ENCODE peak calls at places on chromosomes 16 and 17, in six cellular contexts. N, Q, C, B, E and R are unnamed samples.

GRCh38 chr16:48833461-48833860 is 223.5 kb upstream of the N4BP1 start:
- DNase-seq in E (no peak), Q (no peak), C (no peak), N (no peak), B (no peak), R (no peak)

GRCh38 chr16:88815901-88816589 is 4.3 kb upstream of the APRT start:
- DNase-seq in N (no peak), C (no peak), Q (peak), B (no peak), E (peak), R (peak)

GRCh38 chr17:78226752-78227454 is 4.5 kb upstream of the TMEM235 start:
- DNase-seq in N (no peak), C (no peak), B (no peak), E (no peak), Q (no peak), R (no peak)

GRCh38 chr16:9096416-9096952 is 5.0 kb downstream of the HAPSTR1 start:
- DNase-seq in C (no peak), B (no peak), N (no peak), E (no peak), Q (no peak), R (no peak)

GRCh38 chr16:75957870-75958269 is 231.6 kb upstream of the CPHXL start:
- DNase-seq in B (no peak), N (no peak), E (no peak), Q (no peak), C (no peak), R (no peak)

GRCh38 chr16:27781981-27782880 is 232.3 kb downstream of the KATNIP start:
- DNase-seq in Q (no peak), N (no peak), B (no peak), C (no peak), E (no peak), R (no peak)

GRCh38 chr17:59361386-59361785 is 29.9 kb downstream of the YPEL2 start:
- DNase-seq in C (no peak), N (no peak), B (no peak), E (no peak), Q (no peak), R (no peak)

GRCh38 chr16:84652565-84652964 is 4.3 kb downstream of the KLHL36 start:
- DNase-seq in C (no peak), B (no peak), N (no peak), E (no peak), Q (no peak), R (no peak)

GRCh38 chr17:35089846-35090193 is 26.3 kb upstream of the RFFL start:
- DNase-seq in B (no peak), Q (no peak), E (peak), N (no peak), C (peak), R (no peak)

GRCh38 chr17:68509151-68510057 is 2.8 kb upstream of the PRKAR1A start:
- DNase-seq in E (peak), C (no peak), B (no peak), N (no peak), Q (no peak), R (no peak)

GRCh38 chr17:79306688-79307323 is 232.2 kb downstream of the ENGASE start:
- DNase-seq in N (no peak), Q (no peak), B (no peak), C (no peak), E (no peak), R (no peak)

GRCh38 chr16:11240636-11241473 is 15.1 kb downstream of the SOCS1 start:
- DNase-seq in B (no peak), E (no peak), C (no peak), Q (no peak), N (no peak), R (no peak)

GRCh38 chr17:10336393-10336792 is 36.4 kb downstream of the MYH13 start:
- DNase-seq in C (no peak), B (no peak), Q (no peak), N (no peak), E (no peak), R (no peak)

GRCh38 chr17:50534222-50534978 is 1.9 kb downstream of the EPN3 start:
- DNase-seq in E (no peak), Q (no peak), N (no peak), B (no peak), C (peak), R (no peak)

GRCh38 chr16:89720520-89720858 is 209 bp downstream of the VPS9D1 start:
- DNase-seq in E (peak), B (no peak), N (no peak), Q (no peak), C (peak), R (no peak)

GRCh38 chr16:21150375-21151001 is at the start of gene DNAH3:
- DNase-seq in C (peak), Q (no peak), B (no peak), N (no peak), E (peak), R (no peak)

GRCh38 chr16:3065069-3065741 is at the start of gene IL32:
- DNase-seq in C (no peak), E (peak), N (no peak), Q (no peak), B (no peak), R (no peak)

GRCh38 chr16:2033057-2033911 is 6.6 kb downstream of the NHERF2 start:
- DNase-seq in Q (no peak), N (no peak), E (peak), B (no peak), C (peak), R (no peak)

GRCh38 chr16:85291302-85292148 is 179.3 kb upstream of the CIBAR2 start:
- DNase-seq in E (peak), C (peak), N (no peak), Q (no peak), B (no peak), R (no peak)

GRCh38 chr17:70168044-70168978 is 1.0 kb upstream of the KCNJ2 start:
- DNase-seq in N (peak), Q (peak), E (no peak), C (peak), B (no peak), R (peak)

GRCh38 chr17:2076461-2076984 is 21.6 kb downstream of the HIC1 start:
- DNase-seq in C (no peak), E (no peak), N (no peak), Q (no peak), B (no peak), R (no peak)

GRCh38 chr16:70466812-70467090 is 12.4 kb downstream of the FCSK start:
- DNase-seq in N (no peak), B (no peak), E (no peak), Q (no peak), C (no peak), R (no peak)

GRCh38 chr16:35713762-35714650 is 2254.6 kb downstream of the TP53TG3F start:
- DNase-seq in Q (no peak), N (no peak), B (no peak), C (no peak), E (no peak), R (no peak)

GRCh38 chr16:83113317-83113716 is 486.5 kb downstream of the CDH13 start:
- DNase-seq in N (no peak), E (peak), Q (no peak), C (peak), B (no peak), R (no peak)

GRCh38 chr17:49715221-49715620 is 7.5 kb upstream of the SLC35B1 start:
- DNase-seq in C (no peak), E (no peak), B (no peak), N (no peak), Q (no peak), R (no peak)

GRCh38 chr16:73019456-73020362 is 28.2 kb downstream of the ZFHX3 start:
- DNase-seq in E (no peak), Q (no peak), N (no peak), B (no peak), C (no peak), R (no peak)

GRCh38 chr17:2094891-2095535 is 40.1 kb downstream of the HIC1 start:
- DNase-seq in B (no peak), N (no peak), C (no peak), E (peak), Q (no peak), R (no peak)

GRCh38 chr17:68777243-68777855 is 176.2 kb upstream of the FAM20A start:
- DNase-seq in Q (no peak), C (peak), E (peak), N (no peak), B (no peak), R (no peak)

GRCh38 chr16:10835281-10835931 is 16.8 kb upstream of the TVP23A start:
- DNase-seq in C (no peak), B (peak), E (no peak), Q (no peak), N (no peak), R (no peak)

GRCh38 chr17:75237100-75238014 is 24.0 kb downstream of the GGA3 start:
- DNase-seq in N (no peak), E (no peak), B (no peak), C (no peak), Q (no peak), R (no peak)

GRCh38 chr16:88650749-88651275 is at the start of gene CYBA:
- DNase-seq in C (peak), E (peak), N (no peak), Q (peak), B (peak), R (peak)

GRCh38 chr16:75506567-75506966 is 11.3 kb upstream of the CHST6 start:
- DNase-seq in Q (no peak), B (no peak), N (no peak), E (peak), C (no peak), R (no peak)

GRCh38 chr17:37671813-37672544 is 28.7 kb upstream of the DDX52 start:
- DNase-seq in N (no peak), E (peak), Q (no peak), C (no peak), B (no peak), R (no peak)

GRCh38 chr16:24771132-24771778 is 41.8 kb downstream of the TNRC6A start:
- DNase-seq in B (no peak), Q (no peak), N (no peak), E (no peak), C (no peak), R (no peak)

GRCh38 chr17:13297198-13297597 is 279.4 kb upstream of the ELAC2 start:
- DNase-seq in C (no peak), B (no peak), N (no peak), Q (no peak), E (peak), R (no peak)

GRCh38 chr17:48382989-48383388 is 47.0 kb downstream of the SKAP1 start:
- DNase-seq in N (no peak), B (no peak), Q (no peak), E (no peak), C (no peak), R (no peak)

GRCh38 chr17:80422981-80423380 is 8.0 kb downstream of the ENDOV start:
- DNase-seq in B (no peak), Q (peak), C (no peak), E (no peak), N (no peak), R (peak)

GRCh38 chr17:79740413-79740812 is 9.7 kb downstream of the ENPP7 start:
- DNase-seq in C (no peak), Q (no peak), E (no peak), B (no peak), N (no peak), R (no peak)

GRCh38 chr17:81470944-81471803 is 41.4 kb downstream of the ACTG1 start:
- DNase-seq in C (no peak), Q (no peak), B (no peak), N (no peak), E (no peak), R (no peak)

GRCh38 chr17:81473019-81473418 is 39.6 kb downstream of the ACTG1 start:
- DNase-seq in N (no peak), B (no peak), C (no peak), E (no peak), Q (no peak), R (no peak)

GRCh38 chr17:81469266-81469665 is 43.3 kb downstream of the ACTG1 start:
- DNase-seq in N (no peak), E (no peak), C (no peak), B (no peak), Q (no peak), R (no peak)

GRCh38 chr17:81470270-81470943 is 42.2 kb downstream of the ACTG1 start:
- DNase-seq in C (no peak), B (no peak), N (no peak), E (no peak), Q (no peak), R (no peak)

DNA sequence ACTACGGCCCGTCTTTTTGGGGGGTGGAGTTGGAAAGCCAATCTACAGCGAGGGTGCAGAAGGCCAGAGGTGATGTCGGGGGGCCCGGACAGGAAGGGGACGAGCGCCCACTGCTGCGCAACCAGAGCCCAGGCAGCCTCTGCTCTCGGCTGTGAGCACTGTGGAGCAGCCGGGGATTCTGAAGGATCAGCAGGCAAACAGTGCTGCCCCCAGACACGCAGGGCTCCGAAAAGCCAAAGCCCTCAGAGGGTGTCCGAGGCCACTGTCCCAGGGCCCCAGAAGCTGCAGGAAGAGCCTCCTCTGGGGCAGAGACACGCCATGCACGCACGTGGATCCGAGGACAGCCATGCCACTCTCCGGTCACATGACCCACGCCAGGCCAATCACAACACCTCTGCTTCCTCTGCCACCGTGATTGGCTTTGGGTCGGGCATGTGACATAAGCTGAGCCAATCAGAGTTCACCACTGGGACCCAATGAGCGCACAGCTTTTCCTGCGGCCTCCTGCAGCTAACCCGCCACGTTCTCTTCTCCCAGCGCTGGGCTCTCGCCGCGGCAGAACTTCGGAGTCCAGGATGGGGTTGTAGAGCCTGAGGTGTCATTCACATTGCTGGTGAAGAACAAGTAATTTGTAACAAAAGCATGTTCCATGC is 40.7 kb downstream of the ACTG1 start:
- DNase-seq in B (no peak), E (peak), C (peak), N (no peak), Q (peak), R (no peak)
- TF ChIP-seq POLR2A in B (no peak), E (no peak), C (peak), N (no peak), Q (no peak), R (no peak)

DNA sequence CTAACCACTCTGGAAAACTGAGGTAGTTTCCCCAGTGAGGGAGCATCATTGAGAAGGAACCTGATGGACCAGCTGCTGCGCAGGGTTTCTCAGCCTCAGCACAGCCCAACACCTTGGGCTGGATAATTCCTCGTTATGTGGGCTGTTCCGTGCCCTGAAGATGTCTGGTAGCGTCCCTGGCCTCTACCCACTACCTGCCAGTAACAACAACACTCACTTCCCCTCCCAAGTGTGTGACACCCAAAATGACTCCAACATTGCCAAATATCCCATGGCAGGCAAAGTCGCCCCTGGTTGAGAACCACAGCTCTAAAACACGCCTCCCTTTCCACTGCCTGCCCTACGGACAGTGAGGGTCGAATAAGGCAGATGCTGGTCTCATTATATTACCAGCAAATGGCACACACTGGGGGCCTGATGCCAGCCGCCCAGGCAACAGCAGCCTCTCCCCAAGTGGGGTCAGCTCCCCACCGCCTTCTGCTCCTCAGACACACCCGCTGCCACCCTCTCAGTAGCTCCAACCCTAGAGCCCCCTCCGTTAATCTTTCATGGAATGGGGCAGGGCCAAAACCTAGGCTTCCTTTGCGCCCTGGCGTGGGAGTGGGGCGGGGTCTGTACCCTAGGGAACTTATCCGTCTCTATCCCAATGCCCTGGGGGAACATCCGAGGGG is 1.0 kb downstream of the RHBDF2 start:
- DNase-seq in C (peak), N (no peak), Q (no peak), E (no peak), B (no peak), R (no peak)
- TF ChIP-seq TAF1 in C (no peak), N (no peak), Q (no peak), E (no peak), B (no peak), R (no peak)

GRCh38 chr16:4273858-4274291 is 1.1 kb upstream of the TFAP4 start:
- DNase-seq in Q (peak), E (peak), B (no peak), N (no peak), C (no peak), R (no peak)
- TF ChIP-seq POLR2A in Q (no peak), E (peak), B (no peak), N (peak), C (no peak), R (no peak)

DNA sequence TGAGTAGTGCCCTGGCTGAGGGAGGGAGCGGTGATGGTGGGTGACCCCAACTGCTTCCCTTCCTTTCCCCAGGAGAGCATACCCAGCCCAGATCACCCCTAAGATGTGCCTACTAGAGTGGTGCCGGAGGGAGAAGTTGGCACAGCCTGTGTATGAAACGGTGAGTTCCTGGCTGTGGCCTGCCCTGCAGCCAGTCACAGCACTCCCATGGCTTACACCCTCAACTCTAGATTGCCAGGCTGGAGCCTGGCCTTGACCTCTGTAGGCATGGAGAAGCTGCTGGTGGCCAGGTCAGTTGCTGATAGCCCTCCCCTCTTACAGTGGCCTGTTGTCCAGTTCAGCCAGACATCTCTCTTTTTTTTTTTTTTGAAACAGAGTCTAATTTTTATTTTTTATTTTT is 8.6 kb upstream of the NFATC3 start:
- DNase-seq in Q (no peak), N (no peak), B (no peak), E (no peak), C (no peak), R (no peak)
- TF ChIP-seq TAF1 in Q (no peak), N (no peak), B (no peak), E (no peak), C (no peak), R (no peak)